ENCODE peak calls at places on chromosome 10, in six cellular contexts. T is foreskin fibroblast, G is sigmoid colon, S is lower leg skin, E is fibroblast of mammary gland, W is BJ. N is an unnamed sample.

GRCh38 chr10:100656479-100656878 is 88.9 kb upstream of the PAX2 start:
- DNase-seq in S (no peak), E (peak), W (no peak), G (no peak), T (no peak), N (no peak)

GRCh38 chr10:131946321-131946751 is 35.4 kb downstream of the BNIP3 start:
- DNase-seq in E (peak), T (peak), G (peak), W (peak), S (peak), N (no peak)

GRCh38 chr10:28640551-28640950 is 36.8 kb upstream of the BAMBI start:
- DNase-seq in T (no peak), E (no peak), G (peak), S (no peak), W (no peak), N (no peak)

GRCh38 chr10:78277734-78278404 is 244.2 kb downstream of the RPS24 start:
- DNase-seq in S (peak), G (peak), W (no peak), T (peak), E (peak), N (no peak)

GRCh38 chr10:22002531-22003110 is 909 bp downstream of the DNAJC1 start:
- DNase-seq in T (peak), W (no peak), G (no peak), E (peak), S (no peak), N (peak)

GRCh38 chr10:82668266-82668665 is 793.3 kb downstream of the NRG3 start:
- DNase-seq in E (peak), G (no peak), T (peak), S (no peak), W (no peak), N (no peak)

GRCh38 chr10:27603104-27603503 is 99.0 kb downstream of the RAB18 start:
- DNase-seq in W (no peak), S (no peak), T (no peak), E (no peak), G (no peak), N (no peak)

GRCh38 chr10:133314911-133315310 is 6.2 kb downstream of the ZNF511 start:
- DNase-seq in G (no peak), T (no peak), E (no peak), W (no peak), S (no peak), N (no peak)

GRCh38 chr10:17669185-17669872 is 25.4 kb downstream of the STAM start:
- DNase-seq in E (no peak), S (no peak), T (no peak), W (no peak), G (no peak), N (peak)

GRCh38 chr10:72740526-72740925 is 48.6 kb downstream of the MCU start:
- DNase-seq in S (no peak), T (peak), G (peak), W (no peak), E (peak), N (no peak)

GRCh38 chr10:33952692-33953360 is 618.4 kb upstream of the NRP1 start:
- DNase-seq in T (peak), S (no peak), W (peak), G (no peak), E (peak), N (no peak)

GRCh38 chr10:118564652-118565051 is 30.8 kb downstream of the PRLHR start:
- DNase-seq in W (no peak), S (no peak), G (no peak), T (no peak), E (peak), N (no peak)

GRCh38 chr10:116521424-116522305 is 24.1 kb upstream of the PNLIP start:
- DNase-seq in T (peak), G (no peak), W (peak), S (no peak), E (peak), N (peak)

GRCh38 chr10:98269435-98269912 is 1.5 kb upstream of the LOXL4 start:
- DNase-seq in S (peak), E (peak), W (peak), G (peak), T (peak), N (no peak)

GRCh38 chr10:96612052-96612830 is 25.4 kb upstream of the TM9SF3 start:
- DNase-seq in W (no peak), S (no peak), T (no peak), G (no peak), E (no peak), N (no peak)

GRCh38 chr10:117929321-117930067 is 117.2 kb downstream of the RAB11FIP2 start:
- DNase-seq in S (no peak), E (no peak), T (no peak), G (no peak), W (no peak), N (no peak)

GRCh38 chr10:128780379-128780778 is 654.2 kb upstream of the MKI67 start:
- DNase-seq in G (no peak), E (no peak), T (no peak), S (peak), W (no peak), N (no peak)

GRCh38 chr10:116270691-116271592 is 2.1 kb downstream of the GFRA1 start:
- DNase-seq in S (peak), T (no peak), E (no peak), G (peak), W (no peak), N (no peak)

GRCh38 chr10:66926841-66927240 is 1.0 kb downstream of the LRRTM3 start:
- DNase-seq in E (no peak), S (no peak), G (no peak), W (no peak), T (no peak), N (no peak)

GRCh38 chr10:66924674-66925345 is 1.0 kb upstream of the LRRTM3 start:
- DNase-seq in S (no peak), T (no peak), G (no peak), W (no peak), E (no peak), N (no peak)

GRCh38 chr10:66928000-66928770 is 2.3 kb downstream of the LRRTM3 start:
- DNase-seq in G (peak), W (no peak), T (peak), E (no peak), S (no peak), N (no peak)

GRCh38 chr10:66927271-66927950 is 1.6 kb downstream of the LRRTM3 start:
- DNase-seq in W (no peak), E (no peak), G (no peak), T (no peak), S (no peak), N (no peak)

GRCh38 chr10:66925896-66926719 is at the start of gene LRRTM3:
- DNase-seq in S (no peak), W (no peak), T (peak), G (peak), E (peak), N (peak)
- H3K4me3 ChIP-seq in S (no peak), W (no peak), T (peak), G (no peak), E (no peak), N (no peak)

GRCh38 chr10:93336678-93337077 is 145.5 kb downstream of the MYOF start:
- DNase-seq in S (no peak), W (no peak), T (no peak), E (no peak), G (no peak), N (no peak)
- TF ChIP-seq CTCF in S (no peak), W (no peak), T (no peak), E (no peak), G (no peak), N (no peak)

GRCh38 chr10:49667991-49668390 is 11.5 kb upstream of the C10orf53 start:
- DNase-seq in E (no peak), T (no peak), S (no peak), W (no peak), G (no peak), N (no peak)
- H3K4me3 ChIP-seq in E (no peak), T (no peak), S (no peak), W (no peak), G (no peak), N (no peak)

GRCh38 chr10:54587973-54588372 is 213.1 kb downstream of the PCDH15 start:
- DNase-seq in T (no peak), G (no peak), S (no peak), W (no peak), E (no peak), N (no peak)
- TF ChIP-seq CTCF in T (no peak), G (no peak), S (no peak), W (no peak), E (no peak), N (no peak)

GRCh38 chr10:62243647-62243997 is 25.0 kb downstream of the RTKN2 start:
- DNase-seq in E (no peak), G (no peak), W (no peak), T (no peak), S (no peak), N (peak)
- H3K4me3 ChIP-seq in E (peak), G (no peak), W (peak), T (peak), S (no peak), N (peak)

DNA sequence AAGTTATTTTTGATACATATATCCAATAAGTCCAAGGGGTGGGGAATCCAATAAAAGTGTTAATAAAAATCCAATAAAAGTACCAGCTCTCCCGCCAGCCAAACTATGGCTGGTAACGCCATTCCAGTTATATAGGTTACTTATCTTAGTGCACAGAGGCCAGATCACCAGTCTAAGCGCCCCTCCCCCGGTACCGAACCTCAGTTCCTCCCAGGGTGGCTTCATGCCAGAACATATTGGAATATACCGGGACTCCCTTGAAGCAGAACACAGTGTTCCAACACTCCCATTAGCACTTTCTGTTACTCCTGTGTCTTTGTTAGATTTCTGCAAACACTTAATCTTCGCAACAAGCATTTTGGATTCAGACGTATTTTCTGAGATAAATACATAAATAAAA is 7.5 kb downstream of the FBH1 start:
- DNase-seq in E (no peak), W (no peak), T (no peak), S (peak), G (no peak), N (no peak)
- TF ChIP-seq CTCF in E (no peak), W (no peak), T (no peak), S (no peak), G (no peak), N (no peak)

GRCh38 chr10:11869743-11870460 is 46.7 kb downstream of the PROSER2 start:
- DNase-seq in W (no peak), G (no peak), T (no peak), E (no peak), S (no peak), N (no peak)

GRCh38 chr10:11870900-11871407 is 47.8 kb downstream of the PROSER2 start:
- DNase-seq in G (no peak), W (no peak), E (no peak), S (no peak), T (no peak), N (no peak)

GRCh38 chr10:11869211-11869610 is 46.1 kb downstream of the PROSER2 start:
- DNase-seq in G (no peak), W (no peak), T (no peak), E (no peak), S (no peak), N (no peak)

GRCh38 chr10:11870461-11870780 is 47.3 kb downstream of the PROSER2 start:
- DNase-seq in S (no peak), E (no peak), W (no peak), G (peak), T (no peak), N (no peak)

DNA sequence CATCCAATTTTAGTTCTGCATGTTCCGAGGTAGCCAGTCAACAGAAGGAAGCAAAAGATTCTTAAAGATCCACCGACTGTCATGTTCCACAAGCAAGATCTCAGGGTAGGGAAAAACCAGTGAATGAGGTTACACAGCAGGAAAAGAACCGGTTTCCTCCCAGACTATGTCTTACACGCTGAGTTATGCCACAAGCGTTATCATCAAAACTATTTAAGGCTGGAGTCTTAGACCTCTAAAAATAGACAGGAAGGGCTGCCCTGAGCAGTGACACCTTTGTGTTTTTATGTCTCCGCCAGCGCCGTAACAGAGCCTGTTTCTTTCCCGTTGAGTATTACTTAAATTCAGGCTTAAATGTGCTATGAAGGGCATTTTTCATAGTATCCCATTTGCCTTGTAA is 48.3 kb downstream of the PROSER2 start:
- DNase-seq in E (no peak), S (no peak), G (peak), T (no peak), W (no peak), N (no peak)
- H3K4me3 ChIP-seq in E (no peak), S (no peak), G (no peak), T (no peak), W (no peak), N (no peak)

GRCh38 chr10:123683459-123683858 is 17.3 kb downstream of the GPR26 start:
- DNase-seq in S (no peak), G (no peak), T (no peak), W (no peak), E (no peak), N (no peak)

GRCh38 chr10:123685260-123685659 is 19.1 kb downstream of the GPR26 start:
- DNase-seq in G (no peak), W (no peak), E (no peak), T (no peak), S (no peak), N (no peak)

GRCh38 chr10:123683865-123684264 is 17.7 kb downstream of the GPR26 start:
- DNase-seq in T (no peak), W (no peak), G (no peak), E (no peak), S (no peak), N (no peak)

GRCh38 chr10:123689880-123690279 is 23.7 kb downstream of the GPR26 start:
- DNase-seq in S (no peak), G (no peak), W (no peak), T (no peak), E (no peak), N (no peak)

DNA sequence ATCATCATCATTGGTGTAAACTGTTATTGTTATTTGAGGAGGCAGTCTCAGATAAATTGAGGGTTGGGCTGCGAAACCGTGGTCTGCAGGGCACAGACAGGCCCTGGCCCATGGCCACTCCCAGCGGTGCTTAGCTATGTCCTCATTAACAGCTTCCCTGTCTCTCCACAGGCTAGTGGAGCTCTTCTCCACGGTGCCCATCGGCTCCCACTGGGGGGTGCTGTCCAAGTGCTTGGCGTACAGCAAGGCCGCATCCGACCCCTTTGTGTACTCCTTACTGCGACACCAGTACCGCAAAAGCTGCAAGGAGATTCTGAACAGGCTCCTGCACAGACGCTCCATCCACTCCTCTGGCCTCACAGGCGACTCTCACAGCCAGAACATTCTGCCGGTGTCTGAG is 21.6 kb downstream of the GPR26 start:
- DNase-seq in W (no peak), S (no peak), G (no peak), E (no peak), T (no peak), N (no peak)
- TF ChIP-seq CTCF in W (no peak), S (no peak), G (no peak), E (no peak), T (no peak), N (no peak)